ENCODE peak calls at places on chromosomes 1 and 21, in ten cellular contexts. One of them, this sample, is unnamed.

GRCh38 chr21:33064623-33064996 is 5.3 kb upstream of the OLIG1 start:
- DNase-seq in activated CD4-positive, alpha-beta memory T cell treated with anti-CD3 and anti-CD28 coated beads, Interleukin-2, amount 10 ng/mL, durations not matched to agents 7 days and 5 days: no peak
- DNase-seq in tibial artery: no peak
- DNase-seq in small intestine: no peak
- DNase-seq in effector memory CD8-positive, alpha-beta T cell: no peak
- DNase-seq in fibroblast of the conjunctiva: no peak
- DNase-seq in hypothalamus: peak
- DNase-seq in activated T-helper 2 cell treated with anti-CD3 and anti-CD28 coated beads, Interferon-gamma antibody, Interleukin-2, Interleukin-4, amounts not matched to agents 10 μg/mL and 5 μg/mL and 100 μg/mL, durations not matched to agents 14 hours and 24 hours and 36 hours: no peak
- DNase-seq in GM23248: no peak
- DNase-seq in fibroblast of gingiva: no peak
- DNase-seq in this sample: no peak

GRCh38 chr1:212205843-212206242 is 79.4 kb upstream of the PPP2R5A start:
- DNase-seq in fibroblast of gingiva: no peak
- DNase-seq in activated T-helper 2 cell treated with anti-CD3 and anti-CD28 coated beads, Interferon-gamma antibody, Interleukin-2, Interleukin-4, amounts not matched to agents 10 μg/mL and 5 μg/mL and 100 μg/mL, durations not matched to agents 14 hours and 24 hours and 36 hours: no peak
- DNase-seq in effector memory CD8-positive, alpha-beta T cell: no peak
- DNase-seq in hypothalamus: no peak
- DNase-seq in tibial artery: no peak
- DNase-seq in fibroblast of the conjunctiva: no peak
- DNase-seq in small intestine: no peak
- DNase-seq in GM23248: peak
- DNase-seq in activated CD4-positive, alpha-beta memory T cell treated with anti-CD3 and anti-CD28 coated beads, Interleukin-2, amount 10 ng/mL, durations not matched to agents 7 days and 5 days: no peak
- DNase-seq in this sample: no peak

GRCh38 chr1:228358039-228358763 is 48.4 kb downstream of the TRIM11 start:
- DNase-seq in small intestine: no peak
- DNase-seq in GM23248: peak
- DNase-seq in activated CD4-positive, alpha-beta memory T cell treated with anti-CD3 and anti-CD28 coated beads, Interleukin-2, amount 10 ng/mL, durations not matched to agents 7 days and 5 days: no peak
- DNase-seq in fibroblast of gingiva: no peak
- DNase-seq in tibial artery: no peak
- DNase-seq in hypothalamus: no peak
- DNase-seq in fibroblast of the conjunctiva: no peak
- DNase-seq in effector memory CD8-positive, alpha-beta T cell: peak
- DNase-seq in activated T-helper 2 cell treated with anti-CD3 and anti-CD28 coated beads, Interferon-gamma antibody, Interleukin-2, Interleukin-4, amounts not matched to agents 10 μg/mL and 5 μg/mL and 100 μg/mL, durations not matched to agents 14 hours and 24 hours and 36 hours: no peak
- DNase-seq in this sample: no peak

GRCh38 chr1:225242611-225243010 is 185.2 kb downstream of the LBR start:
- DNase-seq in activated T-helper 2 cell treated with anti-CD3 and anti-CD28 coated beads, Interferon-gamma antibody, Interleukin-2, Interleukin-4, amounts not matched to agents 10 μg/mL and 5 μg/mL and 100 μg/mL, durations not matched to agents 14 hours and 24 hours and 36 hours: no peak
- DNase-seq in hypothalamus: no peak
- DNase-seq in fibroblast of the conjunctiva: no peak
- DNase-seq in small intestine: no peak
- DNase-seq in GM23248: no peak
- DNase-seq in activated CD4-positive, alpha-beta memory T cell treated with anti-CD3 and anti-CD28 coated beads, Interleukin-2, amount 10 ng/mL, durations not matched to agents 7 days and 5 days: no peak
- DNase-seq in effector memory CD8-positive, alpha-beta T cell: no peak
- DNase-seq in fibroblast of gingiva: no peak
- DNase-seq in tibial artery: no peak
- DNase-seq in this sample: no peak

GRCh38 chr1:13543927-13544556 is 30.2 kb upstream of the LRRC38 start:
- DNase-seq in fibroblast of gingiva: peak
- DNase-seq in effector memory CD8-positive, alpha-beta T cell: no peak
- DNase-seq in GM23248: peak
- DNase-seq in tibial artery: peak
- DNase-seq in hypothalamus: peak
- DNase-seq in small intestine: peak
- DNase-seq in fibroblast of the conjunctiva: no peak
- DNase-seq in activated T-helper 2 cell treated with anti-CD3 and anti-CD28 coated beads, Interferon-gamma antibody, Interleukin-2, Interleukin-4, amounts not matched to agents 10 μg/mL and 5 μg/mL and 100 μg/mL, durations not matched to agents 14 hours and 24 hours and 36 hours: no peak
- DNase-seq in activated CD4-positive, alpha-beta memory T cell treated with anti-CD3 and anti-CD28 coated beads, Interleukin-2, amount 10 ng/mL, durations not matched to agents 7 days and 5 days: no peak
- DNase-seq in this sample: no peak

GRCh38 chr1:179031855-179032513 is 6.3 kb downstream of the FAM20B start:
- DNase-seq in activated CD4-positive, alpha-beta memory T cell treated with anti-CD3 and anti-CD28 coated beads, Interleukin-2, amount 10 ng/mL, durations not matched to agents 7 days and 5 days: no peak
- DNase-seq in fibroblast of the conjunctiva: no peak
- DNase-seq in activated T-helper 2 cell treated with anti-CD3 and anti-CD28 coated beads, Interferon-gamma antibody, Interleukin-2, Interleukin-4, amounts not matched to agents 10 μg/mL and 5 μg/mL and 100 μg/mL, durations not matched to agents 14 hours and 24 hours and 36 hours: no peak
- DNase-seq in small intestine: no peak
- DNase-seq in effector memory CD8-positive, alpha-beta T cell: no peak
- DNase-seq in GM23248: peak
- DNase-seq in fibroblast of gingiva: peak
- DNase-seq in hypothalamus: no peak
- DNase-seq in tibial artery: no peak
- DNase-seq in this sample: no peak

GRCh38 chr1:203402609-203403337 is 51.9 kb upstream of the FMOD start:
- DNase-seq in effector memory CD8-positive, alpha-beta T cell: no peak
- DNase-seq in GM23248: peak
- DNase-seq in activated CD4-positive, alpha-beta memory T cell treated with anti-CD3 and anti-CD28 coated beads, Interleukin-2, amount 10 ng/mL, durations not matched to agents 7 days and 5 days: no peak
- DNase-seq in tibial artery: no peak
- DNase-seq in hypothalamus: no peak
- DNase-seq in fibroblast of the conjunctiva: peak
- DNase-seq in small intestine: no peak
- DNase-seq in activated T-helper 2 cell treated with anti-CD3 and anti-CD28 coated beads, Interferon-gamma antibody, Interleukin-2, Interleukin-4, amounts not matched to agents 10 μg/mL and 5 μg/mL and 100 μg/mL, durations not matched to agents 14 hours and 24 hours and 36 hours: no peak
- DNase-seq in fibroblast of gingiva: peak
- DNase-seq in this sample: no peak

GRCh38 chr1:226995064-226995965 is 55.2 kb downstream of the COQ8A start:
- DNase-seq in activated T-helper 2 cell treated with anti-CD3 and anti-CD28 coated beads, Interferon-gamma antibody, Interleukin-2, Interleukin-4, amounts not matched to agents 10 μg/mL and 5 μg/mL and 100 μg/mL, durations not matched to agents 14 hours and 24 hours and 36 hours: no peak
- DNase-seq in hypothalamus: no peak
- DNase-seq in fibroblast of gingiva: no peak
- DNase-seq in GM23248: no peak
- DNase-seq in effector memory CD8-positive, alpha-beta T cell: no peak
- DNase-seq in fibroblast of the conjunctiva: no peak
- DNase-seq in tibial artery: no peak
- DNase-seq in small intestine: no peak
- DNase-seq in activated CD4-positive, alpha-beta memory T cell treated with anti-CD3 and anti-CD28 coated beads, Interleukin-2, amount 10 ng/mL, durations not matched to agents 7 days and 5 days: no peak
- DNase-seq in this sample: no peak

GRCh38 chr1:23343246-23344110 is 606 bp downstream of the HNRNPR start:
- DNase-seq in activated CD4-positive, alpha-beta memory T cell treated with anti-CD3 and anti-CD28 coated beads, Interleukin-2, amount 10 ng/mL, durations not matched to agents 7 days and 5 days: peak
- DNase-seq in fibroblast of the conjunctiva: no peak
- DNase-seq in GM23248: peak
- DNase-seq in fibroblast of gingiva: peak
- DNase-seq in effector memory CD8-positive, alpha-beta T cell: no peak
- DNase-seq in activated T-helper 2 cell treated with anti-CD3 and anti-CD28 coated beads, Interferon-gamma antibody, Interleukin-2, Interleukin-4, amounts not matched to agents 10 μg/mL and 5 μg/mL and 100 μg/mL, durations not matched to agents 14 hours and 24 hours and 36 hours: peak
- DNase-seq in hypothalamus: no peak
- DNase-seq in tibial artery: no peak
- DNase-seq in small intestine: peak
- DNase-seq in this sample: peak

GRCh38 chr1:210754931-210755670 is 378.8 kb downstream of the KCNH1 start:
- DNase-seq in GM23248: peak
- DNase-seq in activated T-helper 2 cell treated with anti-CD3 and anti-CD28 coated beads, Interferon-gamma antibody, Interleukin-2, Interleukin-4, amounts not matched to agents 10 μg/mL and 5 μg/mL and 100 μg/mL, durations not matched to agents 14 hours and 24 hours and 36 hours: no peak
- DNase-seq in fibroblast of gingiva: no peak
- DNase-seq in effector memory CD8-positive, alpha-beta T cell: no peak
- DNase-seq in tibial artery: no peak
- DNase-seq in fibroblast of the conjunctiva: no peak
- DNase-seq in hypothalamus: no peak
- DNase-seq in small intestine: no peak
- DNase-seq in activated CD4-positive, alpha-beta memory T cell treated with anti-CD3 and anti-CD28 coated beads, Interleukin-2, amount 10 ng/mL, durations not matched to agents 7 days and 5 days: no peak
- DNase-seq in this sample: no peak

GRCh38 chr1:183962903-183963302 is 74.6 kb downstream of the COLGALT2 start:
- DNase-seq in small intestine: no peak
- DNase-seq in activated CD4-positive, alpha-beta memory T cell treated with anti-CD3 and anti-CD28 coated beads, Interleukin-2, amount 10 ng/mL, durations not matched to agents 7 days and 5 days: no peak
- DNase-seq in effector memory CD8-positive, alpha-beta T cell: no peak
- DNase-seq in hypothalamus: no peak
- DNase-seq in fibroblast of gingiva: no peak
- DNase-seq in fibroblast of the conjunctiva: no peak
- DNase-seq in tibial artery: no peak
- DNase-seq in activated T-helper 2 cell treated with anti-CD3 and anti-CD28 coated beads, Interferon-gamma antibody, Interleukin-2, Interleukin-4, amounts not matched to agents 10 μg/mL and 5 μg/mL and 100 μg/mL, durations not matched to agents 14 hours and 24 hours and 36 hours: no peak
- DNase-seq in GM23248: peak
- DNase-seq in this sample: no peak

GRCh38 chr21:31509108-31510017 is 150.1 kb upstream of the SOD1 start:
- DNase-seq in effector memory CD8-positive, alpha-beta T cell: peak
- DNase-seq in activated CD4-positive, alpha-beta memory T cell treated with anti-CD3 and anti-CD28 coated beads, Interleukin-2, amount 10 ng/mL, durations not matched to agents 7 days and 5 days: peak
- DNase-seq in hypothalamus: peak
- DNase-seq in activated T-helper 2 cell treated with anti-CD3 and anti-CD28 coated beads, Interferon-gamma antibody, Interleukin-2, Interleukin-4, amounts not matched to agents 10 μg/mL and 5 μg/mL and 100 μg/mL, durations not matched to agents 14 hours and 24 hours and 36 hours: peak
- DNase-seq in GM23248: peak
- DNase-seq in fibroblast of the conjunctiva: no peak
- DNase-seq in fibroblast of gingiva: no peak
- DNase-seq in small intestine: peak
- DNase-seq in tibial artery: no peak
- DNase-seq in this sample: peak

GRCh38 chr1:171807547-171807946 is 26.1 kb downstream of the METTL13 start:
- DNase-seq in GM23248: no peak
- DNase-seq in fibroblast of the conjunctiva: no peak
- DNase-seq in small intestine: no peak
- DNase-seq in effector memory CD8-positive, alpha-beta T cell: no peak
- DNase-seq in tibial artery: no peak
- DNase-seq in activated CD4-positive, alpha-beta memory T cell treated with anti-CD3 and anti-CD28 coated beads, Interleukin-2, amount 10 ng/mL, durations not matched to agents 7 days and 5 days: no peak
- DNase-seq in fibroblast of gingiva: no peak
- DNase-seq in activated T-helper 2 cell treated with anti-CD3 and anti-CD28 coated beads, Interferon-gamma antibody, Interleukin-2, Interleukin-4, amounts not matched to agents 10 μg/mL and 5 μg/mL and 100 μg/mL, durations not matched to agents 14 hours and 24 hours and 36 hours: no peak
- DNase-seq in hypothalamus: no peak
- DNase-seq in this sample: no peak

GRCh38 chr1:20370628-20371200 is 80.0 kb downstream of the VWA5B1 start:
- DNase-seq in GM23248: no peak
- DNase-seq in fibroblast of gingiva: peak
- DNase-seq in fibroblast of the conjunctiva: peak
- DNase-seq in activated CD4-positive, alpha-beta memory T cell treated with anti-CD3 and anti-CD28 coated beads, Interleukin-2, amount 10 ng/mL, durations not matched to agents 7 days and 5 days: no peak
- DNase-seq in effector memory CD8-positive, alpha-beta T cell: no peak
- DNase-seq in activated T-helper 2 cell treated with anti-CD3 and anti-CD28 coated beads, Interferon-gamma antibody, Interleukin-2, Interleukin-4, amounts not matched to agents 10 μg/mL and 5 μg/mL and 100 μg/mL, durations not matched to agents 14 hours and 24 hours and 36 hours: no peak
- DNase-seq in small intestine: no peak
- DNase-seq in tibial artery: no peak
- DNase-seq in hypothalamus: no peak
- DNase-seq in this sample: no peak

GRCh38 chr1:62362061-62362951 is 43.1 kb upstream of the KANK4 start:
- DNase-seq in GM23248: no peak
- DNase-seq in fibroblast of gingiva: no peak
- DNase-seq in activated T-helper 2 cell treated with anti-CD3 and anti-CD28 coated beads, Interferon-gamma antibody, Interleukin-2, Interleukin-4, amounts not matched to agents 10 μg/mL and 5 μg/mL and 100 μg/mL, durations not matched to agents 14 hours and 24 hours and 36 hours: no peak
- DNase-seq in tibial artery: no peak
- DNase-seq in small intestine: no peak
- DNase-seq in effector memory CD8-positive, alpha-beta T cell: no peak
- DNase-seq in hypothalamus: no peak
- DNase-seq in fibroblast of the conjunctiva: no peak
- DNase-seq in activated CD4-positive, alpha-beta memory T cell treated with anti-CD3 and anti-CD28 coated beads, Interleukin-2, amount 10 ng/mL, durations not matched to agents 7 days and 5 days: no peak
- DNase-seq in this sample: no peak

GRCh38 chr1:217135987-217136894 is 413.0 kb upstream of the ESRRG start:
- DNase-seq in hypothalamus: no peak
- DNase-seq in GM23248: no peak
- DNase-seq in fibroblast of the conjunctiva: no peak
- DNase-seq in fibroblast of gingiva: no peak
- DNase-seq in activated CD4-positive, alpha-beta memory T cell treated with anti-CD3 and anti-CD28 coated beads, Interleukin-2, amount 10 ng/mL, durations not matched to agents 7 days and 5 days: no peak
- DNase-seq in effector memory CD8-positive, alpha-beta T cell: no peak
- DNase-seq in small intestine: peak
- DNase-seq in tibial artery: no peak
- DNase-seq in activated T-helper 2 cell treated with anti-CD3 and anti-CD28 coated beads, Interferon-gamma antibody, Interleukin-2, Interleukin-4, amounts not matched to agents 10 μg/mL and 5 μg/mL and 100 μg/mL, durations not matched to agents 14 hours and 24 hours and 36 hours: no peak
- DNase-seq in this sample: no peak

GRCh38 chr1:208024406-208024805 is 113.5 kb upstream of the CD34 start:
- DNase-seq in fibroblast of the conjunctiva: no peak
- DNase-seq in fibroblast of gingiva: no peak
- DNase-seq in activated T-helper 2 cell treated with anti-CD3 and anti-CD28 coated beads, Interferon-gamma antibody, Interleukin-2, Interleukin-4, amounts not matched to agents 10 μg/mL and 5 μg/mL and 100 μg/mL, durations not matched to agents 14 hours and 24 hours and 36 hours: no peak
- DNase-seq in GM23248: no peak
- DNase-seq in small intestine: no peak
- DNase-seq in effector memory CD8-positive, alpha-beta T cell: no peak
- DNase-seq in tibial artery: no peak
- DNase-seq in activated CD4-positive, alpha-beta memory T cell treated with anti-CD3 and anti-CD28 coated beads, Interleukin-2, amount 10 ng/mL, durations not matched to agents 7 days and 5 days: no peak
- DNase-seq in hypothalamus: no peak
- DNase-seq in this sample: no peak

This sample was measured in central memory CD4-positive, alpha-beta T cell.